ENCODE peak calls at places on chromosomes 13 and 19, in four cellular contexts. V, D, A and I are unnamed samples.

GRCh38 chr13:38693641-38694040 is 6.8 kb downstream of the FREM2 start:
- DNase-seq in V (no peak), D (no peak), A (no peak), I (no peak)

GRCh38 chr19:20423381-20424207 is 142.0 kb downstream of the ZNF737 start:
- DNase-seq in V (no peak), D (no peak), A (no peak), I (peak; percentile 34)

GRCh38 chr19:41646589-41647204 is 19.8 kb upstream of the CEACAM4 start:
- DNase-seq in V (peak; percentile 60), D (no peak), A (no peak), I (peak; percentile 71)

GRCh38 chr19:36915992-36916830 is at the start of the genes ZNF568 and ZNF829:
- DNase-seq in V (no peak), D (peak; percentile 69), A (peak; percentile 48), I (peak; percentile 90)

GRCh38 chr19:14505488-14506239 is 9.7 kb upstream of the GIPC1 start:
- DNase-seq in V (peak; percentile 84), D (peak; percentile 64), A (no peak), I (peak; percentile 91)

GRCh38 chr13:44148159-44148929 is 225.3 kb upstream of the SERP2 start:
- DNase-seq in V (no peak), D (no peak), A (no peak), I (no peak)

GRCh38 chr19:48372904-48373303 is 8.7 kb downstream of the SYNGR4 start:
- DNase-seq in V (no peak), D (no peak), A (no peak), I (no peak)

GRCh38 chr13:24747248-24748151 is 16.5 kb upstream of the RNF17 start:
- DNase-seq in V (no peak), D (no peak), A (no peak), I (peak; percentile 61)

GRCh38 chr19:49889687-49890348 is 6.9 kb downstream of the IL4I1 start:
- DNase-seq in V (peak; percentile 64), D (no peak), A (no peak), I (peak; percentile 89)

GRCh38 chr13:113982296-113982661 is 8.4 kb upstream of the C13orf46 start:
- DNase-seq in V (no peak), D (no peak), A (no peak), I (no peak)

GRCh38 chr13:42497798-42498197 is 76.2 kb upstream of the TNFSF11 start:
- DNase-seq in V (no peak), D (no peak), A (peak; percentile 88), I (no peak)

GRCh38 chr13:33099860-33100259 is 83.6 kb downstream of the KL start:
- DNase-seq in V (no peak), D (no peak), A (no peak), I (no peak)

GRCh38 chr19:35901854-35902661 is at the start of gene HCST:
- DNase-seq in V (no peak), D (no peak), A (no peak), I (no peak)

GRCh38 chr19:11261902-11262839 is at the start of gene DOCK6:
- DNase-seq in V (peak; percentile 88), D (no peak), A (no peak), I (peak; percentile 60)

GRCh38 chr19:47413941-47414340 is 5.4 kb downstream of the MEIS3 start:
- DNase-seq in V (no peak), D (no peak), A (no peak), I (no peak)

GRCh38 chr19:2294377-2295335 is 12.7 kb upstream of the PEAK3 start:
- DNase-seq in V (no peak), D (no peak), A (no peak), I (no peak)

GRCh38 chr19:367963-368623 is 23.5 kb upstream of the MIER2 start:
- DNase-seq in V (no peak), D (no peak), A (no peak), I (no peak)

GRCh38 chr13:23922005-23922932 is 25.0 kb upstream of the C1QTNF9B start:
- DNase-seq in V (no peak), D (no peak), A (no peak), I (no peak)

GRCh38 chr13:74683411-74683810 is 549.2 kb upstream of the KLF12 start:
- DNase-seq in V (no peak), D (peak; percentile 1), A (no peak), I (peak; percentile 20)

GRCh38 chr13:26300140-26300539 is 46.2 kb downstream of the CDK8 start:
- DNase-seq in V (no peak), D (no peak), A (no peak), I (no peak)

GRCh38 chr19:12880551-12881171 is 588 bp downstream of the DNASE2 start:
- DNase-seq in V (no peak), D (no peak), A (no peak), I (peak; percentile 56)

GRCh38 chr19:38942471-38943181 is 11.9 kb downstream of the MRPS12 start:
- DNase-seq in V (peak; percentile 3), D (no peak), A (no peak), I (no peak)

GRCh38 chr19:38941979-38942378 is 11.2 kb downstream of the MRPS12 start:
- DNase-seq in V (no peak), D (no peak), A (no peak), I (no peak)

GRCh38 chr19:38945562-38946228 is 15.0 kb downstream of the MRPS12 start:
- DNase-seq in V (no peak), D (no peak), A (no peak), I (peak; percentile 54)

GRCh38 chr19:38946229-38947010 is 15.7 kb downstream of the MRPS12 start:
- DNase-seq in V (no peak), D (no peak), A (no peak), I (no peak)

DNA sequence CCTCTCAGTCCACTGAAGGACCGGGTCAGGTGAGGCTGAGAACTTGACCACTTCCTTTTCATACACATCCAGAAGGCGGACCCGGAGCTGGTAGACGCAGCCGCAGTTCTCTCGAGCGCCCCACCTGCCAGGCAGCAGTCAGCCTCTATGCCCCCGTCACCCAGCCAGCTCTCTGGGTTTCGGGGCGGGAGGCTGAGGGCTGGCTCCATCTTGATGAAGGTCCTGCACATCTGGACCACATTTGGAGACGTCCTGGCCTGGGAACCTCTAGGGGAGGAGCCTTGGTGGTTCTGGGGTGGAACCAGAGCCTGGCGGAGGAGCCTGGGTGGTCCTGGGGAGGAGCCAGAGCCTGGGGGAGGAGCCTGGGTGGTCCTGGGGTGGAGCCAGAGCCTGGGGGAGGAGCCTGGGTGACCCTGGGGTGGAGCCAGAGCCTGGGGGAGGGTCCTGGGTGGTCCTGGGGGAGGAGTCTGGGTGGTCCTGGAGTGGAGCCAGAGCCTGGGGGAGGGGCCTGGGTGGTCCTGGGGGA is 14.3 kb downstream of the MRPS12 start:
- DNase-seq in V (peak; percentile 61), D (no peak), A (no peak), I (peak; percentile 29)
- TF ChIP-seq ESRRA in V (no peak), D (no peak), A (no peak), I (no peak)

GRCh38 chr13:30895773-30896172 is 10.3 kb upstream of the MEDAG start:
- DNase-seq in V (no peak), D (no peak), A (no peak), I (no peak)
- TF ChIP-seq CREM in V (no peak), D (no peak), A (no peak), I (no peak)

GRCh38 chr13:51113186-51113881 is 2.3 kb upstream of the C13orf42 start:
- DNase-seq in V (no peak), D (no peak), A (no peak), I (no peak)
- TF ChIP-seq ESRRA in V (no peak), D (no peak), A (no peak), I (no peak)

DNA sequence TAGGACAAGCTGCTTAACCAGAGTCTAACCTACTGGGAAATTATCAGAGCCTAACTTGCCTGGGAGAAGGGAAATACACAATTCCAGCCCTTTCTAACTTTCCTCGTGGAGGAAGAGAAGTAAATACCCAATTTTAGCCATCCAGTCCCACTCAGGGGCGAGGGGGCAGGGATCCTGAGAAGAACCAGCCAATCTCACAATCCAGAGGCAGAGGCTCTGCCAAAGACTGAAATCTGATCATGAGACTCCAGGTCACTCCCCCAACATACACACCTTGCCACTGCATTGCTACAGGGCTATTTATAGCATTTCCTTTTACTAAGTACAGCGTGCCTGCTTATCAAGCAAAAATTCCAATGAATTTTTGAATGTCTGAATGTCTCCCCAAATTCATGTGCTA is 1687.6 kb downstream of the EFNB2 start:
- DNase-seq in V (no peak), D (no peak), A (no peak), I (no peak)
- TF ChIP-seq CREM in V (no peak), D (no peak), A (no peak), I (no peak)

GRCh38 chr19:6705931-6706632 is 14.4 kb downstream of the C3 start:
- DNase-seq in V (no peak), D (no peak), A (no peak), I (no peak)

GRCh38 chr19:6708346-6708745 is 12.1 kb downstream of the C3 start:
- DNase-seq in V (no peak), D (no peak), A (no peak), I (no peak)

GRCh38 chr19:6707011-6707657 is 13.3 kb downstream of the C3 start:
- DNase-seq in V (no peak), D (no peak), A (no peak), I (no peak)

GRCh38 chr19:6706633-6706958 is 13.9 kb downstream of the C3 start:
- DNase-seq in V (no peak), D (no peak), A (no peak), I (no peak)

GRCh38 chr19:6707658-6708018 is 12.8 kb downstream of the C3 start:
- DNase-seq in V (no peak), D (no peak), A (no peak), I (no peak)
- TF ChIP-seq ESRRA in V (peak; percentile 33), D (no peak), A (no peak), I (no peak)